ENCODE peak calls at places on chromosomes 2 and 18, in four cellular contexts. R is hepatic stellate cell; Y is activated T-helper 1 cell treated with anti-CD3 and anti-CD28 coated beads, Interleukin-12 subunit alpha, Interleukin-12 subunit beta, Interleukin-2, Interleukin-4 antibody, amounts not matched to agents 30 ng/mL and 10 ng/mL and 1 ng/mL, durations not matched to agents 14 hours and 24 hours and 36 hours; P is activated T-helper 9 cell treated with anti-CD3 and anti-CD28 coated beads, Interleukin-2, amount 50 U/mL, for 16 hours. J is an unnamed sample.

GRCh38 chr18:7821784-7822183 is 254.7 kb downstream of the PTPRM start:
- DNase-seq in R (no peak), Y (no peak), P (no peak), J (no peak)

GRCh38 chr2:75602724-75603342 is 42.1 kb upstream of the EVA1A start:
- DNase-seq in R (peak), Y (no peak), P (no peak), J (no peak)

GRCh38 chr2:8028036-8028435 is 653.8 kb upstream of the ID2 start:
- DNase-seq in R (no peak), Y (no peak), P (no peak), J (no peak)

GRCh38 chr2:148021059-148021985 is at the start of gene MBD5:
- DNase-seq in R (peak), Y (peak), P (peak), J (peak)

GRCh38 chr2:95299961-95300360 is 2.8 kb downstream of the KCNIP3 start:
- DNase-seq in R (no peak), Y (no peak), P (no peak), J (no peak)

GRCh38 chr18:9017900-9018217 is 84.6 kb upstream of the NDUFV2 start:
- DNase-seq in R (peak), Y (no peak), P (no peak), J (no peak)

GRCh38 chr2:43073373-43073772 is 153.0 kb downstream of the ZFP36L2 start:
- DNase-seq in R (no peak), Y (no peak), P (no peak), J (no peak)

GRCh38 chr2:66702251-66702745 is 267.4 kb downstream of the MEIS1 start:
- DNase-seq in R (no peak), Y (no peak), P (no peak), J (no peak)

GRCh38 chr2:112138143-112139032 is at the start of gene FBLN7:
- DNase-seq in R (no peak), Y (no peak), P (no peak), J (no peak)

GRCh38 chr2:195238366-195238765 is 418.7 kb upstream of the SLC39A10 start:
- DNase-seq in R (no peak), Y (no peak), P (no peak), J (no peak)

GRCh38 chr2:241534701-241535375 is 23.7 kb upstream of the BOK start:
- DNase-seq in R (no peak), Y (no peak), P (no peak), J (peak)

GRCh38 chr2:9380702-9381628 is 42.4 kb downstream of the ITGB1BP1 start:
- DNase-seq in R (peak), Y (no peak), P (no peak), J (no peak)

GRCh38 chr2:65417509-65418085 is 14.8 kb downstream of the SPRED2 start:
- DNase-seq in R (no peak), Y (no peak), P (no peak), J (no peak)

GRCh38 chr2:40654346-40654745 is 202.5 kb upstream of the SLC8A1 start:
- DNase-seq in R (no peak), Y (no peak), P (no peak), J (no peak)

GRCh38 chr2:127891806-127892205 is 6.0 kb upstream of the AMMECR1L start:
- DNase-seq in R (no peak), Y (no peak), P (no peak), J (no peak)

J was measured in natural killer cell treated with Interleukin-12 subunit alpha and Interleukin-12 subunit beta and Interleukin-15 and Interleukin-18, amount 100 ng/mL, for 72 hours.